ENCODE peak calls at places on chromosome 1, in ten cellular contexts. One of them, this sample, is unnamed.

GRCh38 chr1:165686121-165686970 is 12.0 kb downstream of the ALDH9A1 start:
- DNase-seq in stimulated activated CD8-positive, alpha-beta memory T cell treated with anti-CD3 and anti-CD28 coated beads, Interleukin-4, amount 100 ng/mL, for 48 hours: no peak
- DNase-seq in non-pigmented ciliary epithelial cell: no peak
- DNase-seq in GM18507: no peak
- DNase-seq in activated T-helper 1 cell treated with anti-CD3 and anti-CD28 coated beads, Interleukin-12 subunit alpha, Interleukin-12 subunit beta, Interleukin-2, Interleukin-4 antibody, amounts not matched to agents 30 ng/mL and 10 ng/mL and 1 ng/mL, durations not matched to agents 14 hours and 24 hours and 36 hours: no peak
- DNase-seq in fibroblast of pulmonary artery: no peak
- DNase-seq in HFF-Myc: no peak
- DNase-seq in NCI-H748 treated with DMSO at 0.1 percent for 48 hours: no peak
- DNase-seq in NCI-H524 treated with DMSO at 0.1 percent for 48 hours: no peak
- DNase-seq in fibroblast of the aortic adventitia: no peak
- DNase-seq in this sample: peak; percentile 51

GRCh38 chr1:27363766-27364695 is 2.7 kb downstream of the MAP3K6 start:
- DNase-seq in stimulated activated CD8-positive, alpha-beta memory T cell treated with anti-CD3 and anti-CD28 coated beads, Interleukin-4, amount 100 ng/mL, for 48 hours: no peak
- DNase-seq in non-pigmented ciliary epithelial cell: no peak
- DNase-seq in GM18507: no peak
- DNase-seq in activated T-helper 1 cell treated with anti-CD3 and anti-CD28 coated beads, Interleukin-12 subunit alpha, Interleukin-12 subunit beta, Interleukin-2, Interleukin-4 antibody, amounts not matched to agents 30 ng/mL and 10 ng/mL and 1 ng/mL, durations not matched to agents 14 hours and 24 hours and 36 hours: no peak
- DNase-seq in fibroblast of pulmonary artery: no peak
- DNase-seq in HFF-Myc: no peak
- DNase-seq in NCI-H748 treated with DMSO at 0.1 percent for 48 hours: no peak
- DNase-seq in NCI-H524 treated with DMSO at 0.1 percent for 48 hours: no peak
- DNase-seq in fibroblast of the aortic adventitia: no peak
- DNase-seq in this sample: no peak

GRCh38 chr1:111369177-111369576 is 58.4 kb downstream of the OVGP1 start:
- DNase-seq in stimulated activated CD8-positive, alpha-beta memory T cell treated with anti-CD3 and anti-CD28 coated beads, Interleukin-4, amount 100 ng/mL, for 48 hours: no peak
- DNase-seq in non-pigmented ciliary epithelial cell: no peak
- DNase-seq in GM18507: no peak
- DNase-seq in activated T-helper 1 cell treated with anti-CD3 and anti-CD28 coated beads, Interleukin-12 subunit alpha, Interleukin-12 subunit beta, Interleukin-2, Interleukin-4 antibody, amounts not matched to agents 30 ng/mL and 10 ng/mL and 1 ng/mL, durations not matched to agents 14 hours and 24 hours and 36 hours: no peak
- DNase-seq in fibroblast of pulmonary artery: peak; percentile 37
- DNase-seq in HFF-Myc: no peak
- DNase-seq in NCI-H748 treated with DMSO at 0.1 percent for 48 hours: no peak
- DNase-seq in NCI-H524 treated with DMSO at 0.1 percent for 48 hours: peak; percentile 21
- DNase-seq in fibroblast of the aortic adventitia: no peak
- DNase-seq in this sample: no peak

GRCh38 chr1:116472431-116472961 is 98.3 kb downstream of the CD58 start:
- DNase-seq in stimulated activated CD8-positive, alpha-beta memory T cell treated with anti-CD3 and anti-CD28 coated beads, Interleukin-4, amount 100 ng/mL, for 48 hours: no peak
- DNase-seq in non-pigmented ciliary epithelial cell: no peak
- DNase-seq in GM18507: no peak
- DNase-seq in activated T-helper 1 cell treated with anti-CD3 and anti-CD28 coated beads, Interleukin-12 subunit alpha, Interleukin-12 subunit beta, Interleukin-2, Interleukin-4 antibody, amounts not matched to agents 30 ng/mL and 10 ng/mL and 1 ng/mL, durations not matched to agents 14 hours and 24 hours and 36 hours: no peak
- DNase-seq in fibroblast of pulmonary artery: peak; percentile 40
- DNase-seq in HFF-Myc: no peak
- DNase-seq in NCI-H748 treated with DMSO at 0.1 percent for 48 hours: peak; percentile 45
- DNase-seq in NCI-H524 treated with DMSO at 0.1 percent for 48 hours: no peak
- DNase-seq in fibroblast of the aortic adventitia: peak; percentile 40
- DNase-seq in this sample: no peak

GRCh38 chr1:42529724-42530161 is 66.7 kb downstream of the CCDC30 start:
- DNase-seq in stimulated activated CD8-positive, alpha-beta memory T cell treated with anti-CD3 and anti-CD28 coated beads, Interleukin-4, amount 100 ng/mL, for 48 hours: no peak
- DNase-seq in non-pigmented ciliary epithelial cell: peak; percentile 45
- DNase-seq in GM18507: no peak
- DNase-seq in activated T-helper 1 cell treated with anti-CD3 and anti-CD28 coated beads, Interleukin-12 subunit alpha, Interleukin-12 subunit beta, Interleukin-2, Interleukin-4 antibody, amounts not matched to agents 30 ng/mL and 10 ng/mL and 1 ng/mL, durations not matched to agents 14 hours and 24 hours and 36 hours: no peak
- DNase-seq in fibroblast of pulmonary artery: peak; percentile 3
- DNase-seq in HFF-Myc: no peak
- DNase-seq in NCI-H748 treated with DMSO at 0.1 percent for 48 hours: no peak
- DNase-seq in NCI-H524 treated with DMSO at 0.1 percent for 48 hours: no peak
- DNase-seq in fibroblast of the aortic adventitia: peak; percentile 43
- DNase-seq in this sample: no peak

GRCh38 chr1:186082235-186082937 is 292.7 kb downstream of the TPR start:
- DNase-seq in stimulated activated CD8-positive, alpha-beta memory T cell treated with anti-CD3 and anti-CD28 coated beads, Interleukin-4, amount 100 ng/mL, for 48 hours: no peak
- DNase-seq in non-pigmented ciliary epithelial cell: peak; percentile 76
- DNase-seq in GM18507: peak; percentile 20
- DNase-seq in activated T-helper 1 cell treated with anti-CD3 and anti-CD28 coated beads, Interleukin-12 subunit alpha, Interleukin-12 subunit beta, Interleukin-2, Interleukin-4 antibody, amounts not matched to agents 30 ng/mL and 10 ng/mL and 1 ng/mL, durations not matched to agents 14 hours and 24 hours and 36 hours: no peak
- DNase-seq in fibroblast of pulmonary artery: peak; percentile 91
- DNase-seq in HFF-Myc: peak; percentile 24
- DNase-seq in NCI-H748 treated with DMSO at 0.1 percent for 48 hours: peak; percentile 70
- DNase-seq in NCI-H524 treated with DMSO at 0.1 percent for 48 hours: peak; percentile 97
- DNase-seq in fibroblast of the aortic adventitia: no peak
- DNase-seq in this sample: peak; percentile 96

GRCh38 chr1:94579876-94580294 is 38.3 kb upstream of the F3 start:
- DNase-seq in stimulated activated CD8-positive, alpha-beta memory T cell treated with anti-CD3 and anti-CD28 coated beads, Interleukin-4, amount 100 ng/mL, for 48 hours: no peak
- DNase-seq in non-pigmented ciliary epithelial cell: peak; percentile 92
- DNase-seq in GM18507: no peak
- DNase-seq in activated T-helper 1 cell treated with anti-CD3 and anti-CD28 coated beads, Interleukin-12 subunit alpha, Interleukin-12 subunit beta, Interleukin-2, Interleukin-4 antibody, amounts not matched to agents 30 ng/mL and 10 ng/mL and 1 ng/mL, durations not matched to agents 14 hours and 24 hours and 36 hours: no peak
- DNase-seq in fibroblast of pulmonary artery: peak; percentile 85
- DNase-seq in HFF-Myc: peak; percentile 95
- DNase-seq in NCI-H748 treated with DMSO at 0.1 percent for 48 hours: no peak
- DNase-seq in NCI-H524 treated with DMSO at 0.1 percent for 48 hours: no peak
- DNase-seq in fibroblast of the aortic adventitia: peak; percentile 95
- DNase-seq in this sample: no peak

GRCh38 chr1:8642114-8642513 is 175.3 kb downstream of the RERE start:
- DNase-seq in stimulated activated CD8-positive, alpha-beta memory T cell treated with anti-CD3 and anti-CD28 coated beads, Interleukin-4, amount 100 ng/mL, for 48 hours: no peak
- DNase-seq in non-pigmented ciliary epithelial cell: no peak
- DNase-seq in GM18507: no peak
- DNase-seq in activated T-helper 1 cell treated with anti-CD3 and anti-CD28 coated beads, Interleukin-12 subunit alpha, Interleukin-12 subunit beta, Interleukin-2, Interleukin-4 antibody, amounts not matched to agents 30 ng/mL and 10 ng/mL and 1 ng/mL, durations not matched to agents 14 hours and 24 hours and 36 hours: no peak
- DNase-seq in fibroblast of pulmonary artery: no peak
- DNase-seq in HFF-Myc: no peak
- DNase-seq in NCI-H748 treated with DMSO at 0.1 percent for 48 hours: no peak
- DNase-seq in NCI-H524 treated with DMSO at 0.1 percent for 48 hours: no peak
- DNase-seq in fibroblast of the aortic adventitia: no peak
- DNase-seq in this sample: no peak

GRCh38 chr1:23577056-23577985 is 18.0 kb upstream of the ID3 start:
- DNase-seq in stimulated activated CD8-positive, alpha-beta memory T cell treated with anti-CD3 and anti-CD28 coated beads, Interleukin-4, amount 100 ng/mL, for 48 hours: no peak
- DNase-seq in non-pigmented ciliary epithelial cell: no peak
- DNase-seq in GM18507: no peak
- DNase-seq in activated T-helper 1 cell treated with anti-CD3 and anti-CD28 coated beads, Interleukin-12 subunit alpha, Interleukin-12 subunit beta, Interleukin-2, Interleukin-4 antibody, amounts not matched to agents 30 ng/mL and 10 ng/mL and 1 ng/mL, durations not matched to agents 14 hours and 24 hours and 36 hours: no peak
- DNase-seq in fibroblast of pulmonary artery: peak; percentile 92
- DNase-seq in HFF-Myc: no peak
- DNase-seq in NCI-H748 treated with DMSO at 0.1 percent for 48 hours: no peak
- DNase-seq in NCI-H524 treated with DMSO at 0.1 percent for 48 hours: no peak
- DNase-seq in fibroblast of the aortic adventitia: peak; percentile 97
- DNase-seq in this sample: no peak

GRCh38 chr1:44645466-44646244 is 28.6 kb downstream of the TMEM53 start:
- DNase-seq in stimulated activated CD8-positive, alpha-beta memory T cell treated with anti-CD3 and anti-CD28 coated beads, Interleukin-4, amount 100 ng/mL, for 48 hours: no peak
- DNase-seq in non-pigmented ciliary epithelial cell: no peak
- DNase-seq in GM18507: no peak
- DNase-seq in activated T-helper 1 cell treated with anti-CD3 and anti-CD28 coated beads, Interleukin-12 subunit alpha, Interleukin-12 subunit beta, Interleukin-2, Interleukin-4 antibody, amounts not matched to agents 30 ng/mL and 10 ng/mL and 1 ng/mL, durations not matched to agents 14 hours and 24 hours and 36 hours: no peak
- DNase-seq in fibroblast of pulmonary artery: no peak
- DNase-seq in HFF-Myc: no peak
- DNase-seq in NCI-H748 treated with DMSO at 0.1 percent for 48 hours: no peak
- DNase-seq in NCI-H524 treated with DMSO at 0.1 percent for 48 hours: no peak
- DNase-seq in fibroblast of the aortic adventitia: peak; percentile 63
- DNase-seq in this sample: no peak

GRCh38 chr1:235708390-235708962 is 58.9 kb upstream of the GNG4 start:
- DNase-seq in stimulated activated CD8-positive, alpha-beta memory T cell treated with anti-CD3 and anti-CD28 coated beads, Interleukin-4, amount 100 ng/mL, for 48 hours: no peak
- DNase-seq in non-pigmented ciliary epithelial cell: no peak
- DNase-seq in GM18507: no peak
- DNase-seq in activated T-helper 1 cell treated with anti-CD3 and anti-CD28 coated beads, Interleukin-12 subunit alpha, Interleukin-12 subunit beta, Interleukin-2, Interleukin-4 antibody, amounts not matched to agents 30 ng/mL and 10 ng/mL and 1 ng/mL, durations not matched to agents 14 hours and 24 hours and 36 hours: no peak
- DNase-seq in fibroblast of pulmonary artery: no peak
- DNase-seq in HFF-Myc: no peak
- DNase-seq in NCI-H748 treated with DMSO at 0.1 percent for 48 hours: no peak
- DNase-seq in NCI-H524 treated with DMSO at 0.1 percent for 48 hours: no peak
- DNase-seq in fibroblast of the aortic adventitia: peak; percentile 37
- DNase-seq in this sample: no peak

GRCh38 chr1:72837781-72838180 is 555.4 kb upstream of the NEGR1 start:
- DNase-seq in stimulated activated CD8-positive, alpha-beta memory T cell treated with anti-CD3 and anti-CD28 coated beads, Interleukin-4, amount 100 ng/mL, for 48 hours: no peak
- DNase-seq in non-pigmented ciliary epithelial cell: no peak
- DNase-seq in GM18507: no peak
- DNase-seq in activated T-helper 1 cell treated with anti-CD3 and anti-CD28 coated beads, Interleukin-12 subunit alpha, Interleukin-12 subunit beta, Interleukin-2, Interleukin-4 antibody, amounts not matched to agents 30 ng/mL and 10 ng/mL and 1 ng/mL, durations not matched to agents 14 hours and 24 hours and 36 hours: no peak
- DNase-seq in fibroblast of pulmonary artery: no peak
- DNase-seq in HFF-Myc: no peak
- DNase-seq in NCI-H748 treated with DMSO at 0.1 percent for 48 hours: no peak
- DNase-seq in NCI-H524 treated with DMSO at 0.1 percent for 48 hours: no peak
- DNase-seq in fibroblast of the aortic adventitia: no peak
- DNase-seq in this sample: no peak

This sample was measured in Kasumi-1.